ENCODE peak calls at places on chromosomes 2 and 18, in eight cellular contexts. J is pancreas, D is neural progenitor cell, S is fibroblast of mammary gland, A is cardiac fibroblast, E is colonic mucosa, W is GM23338, L is cardiac muscle cell. H is an unnamed sample.

GRCh38 chr2:85935746-85936208 is 47.0 kb upstream of the ST3GAL5 start:
- DNase-seq in E (no peak), D (peak), L (peak), W (peak), A (peak), S (peak), J (no peak), H (peak)

GRCh38 chr2:37971971-37972370 is 46.9 kb downstream of the RMDN2 start:
- DNase-seq in A (no peak), J (no peak), E (no peak), W (no peak), S (no peak), L (no peak), D (no peak), H (no peak)

GRCh38 chr2:134773372-134774073 is 54.7 kb upstream of the TMEM163 start:
- DNase-seq in J (peak), W (peak), D (no peak), L (no peak), E (no peak), A (peak), S (no peak), H (no peak)

GRCh38 chr18:22166070-22166972 is 3.1 kb upstream of the GATA6 start:
- DNase-seq in S (no peak), J (peak), W (no peak), E (peak), A (peak), D (peak), L (peak), H (no peak)

GRCh38 chr2:187169108-187169713 is 278.8 kb downstream of the CALCRL start:
- DNase-seq in J (no peak), W (no peak), E (no peak), L (no peak), S (no peak), A (peak), D (no peak), H (no peak)

GRCh38 chr18:56575819-56576663 is 62.4 kb downstream of the TXNL1 start:
- DNase-seq in S (peak), E (no peak), A (peak), W (peak), J (no peak), L (peak), D (peak), H (peak)

GRCh38 chr18:77100751-77101355 is 31.7 kb downstream of the MBP start:
- DNase-seq in E (no peak), L (no peak), A (peak), W (no peak), D (no peak), S (peak), J (no peak), H (peak)

GRCh38 chr2:214310319-214310718 is 100.5 kb upstream of the VWC2L start:
- DNase-seq in L (peak), D (peak), J (no peak), W (peak), S (no peak), E (no peak), A (no peak), H (no peak)

GRCh38 chr2:159516241-159516758 is 100.0 kb downstream of the BAZ2B start:
- DNase-seq in D (peak), L (peak), A (peak), E (peak), J (no peak), W (peak), S (peak), H (peak)

GRCh38 chr18:48813833-48814489 is 136.8 kb downstream of the SMAD7 start:
- DNase-seq in L (no peak), W (no peak), J (no peak), A (no peak), D (no peak), S (no peak), E (peak), H (no peak)

GRCh38 chr18:9683418-9684396 is 24.4 kb upstream of the RAB31 start:
- DNase-seq in L (no peak), E (no peak), D (no peak), A (peak), S (peak), W (peak), J (peak), H (peak)

GRCh38 chr2:240639566-240639965 is 14.3 kb downstream of the GPR35 start:
- DNase-seq in W (no peak), A (no peak), S (no peak), L (no peak), D (no peak), J (no peak), E (no peak), H (no peak)

GRCh38 chr18:43060020-43060419 is 55.5 kb downstream of the RIT2 start:
- DNase-seq in W (no peak), S (peak), E (no peak), D (no peak), L (no peak), A (peak), J (no peak), H (peak)

GRCh38 chr2:174588463-174588862 is 9.1 kb downstream of the WIPF1 start:
- DNase-seq in J (no peak), D (no peak), L (no peak), W (no peak), E (no peak), S (peak), A (no peak), H (no peak)

GRCh38 chr18:55861266-55861665 is 273.3 kb upstream of the TCF4 start:
- DNase-seq in J (no peak), E (no peak), S (peak), D (peak), L (no peak), A (peak), W (peak), H (peak)

GRCh38 chr18:26089247-26090129 is 925 bp downstream of the SS18 start:
- DNase-seq in A (peak), J (peak), E (peak), L (peak), D (peak), S (peak), W (peak), H (peak)

GRCh38 chr18:75360206-75360605 is 67.3 kb downstream of the SMIM21 start:
- DNase-seq in J (no peak), S (no peak), L (no peak), W (no peak), E (no peak), A (no peak), D (no peak), H (peak)

GRCh38 chr2:62036761-62037250 is 131.3 kb downstream of the COMMD1 start:
- DNase-seq in L (no peak), D (no peak), S (no peak), W (no peak), A (no peak), J (no peak), E (no peak), H (no peak)

DNA sequence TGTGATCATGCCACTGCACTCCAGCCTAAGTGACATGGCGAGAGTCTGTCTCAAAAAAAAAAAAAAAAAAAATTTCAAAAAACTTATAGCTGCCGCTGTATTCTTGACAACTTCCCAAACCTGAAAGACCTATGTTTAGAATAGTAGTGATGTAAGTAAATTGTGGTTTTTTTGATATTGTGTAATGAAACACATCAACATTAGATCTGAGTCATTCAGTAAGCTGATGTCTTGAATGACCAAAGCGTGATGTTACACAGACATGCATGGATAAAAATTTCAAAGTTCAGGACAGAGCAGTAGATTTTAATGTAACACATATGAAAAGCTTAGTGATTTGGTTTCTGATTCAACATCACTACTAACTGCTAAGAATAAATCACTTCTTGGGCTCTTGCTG is 69.3 kb upstream of the MEX3C start:
- DNase-seq in A (peak), J (no peak), E (no peak), W (no peak), S (peak), L (no peak), D (no peak), H (no peak)
- TF ChIP-seq CTCF in A (no peak), J (no peak), E (no peak), W (no peak), S (no peak), L (no peak), D (no peak), H (no peak)

GRCh38 chr18:45688834-45689233 is 35.1 kb upstream of the SLC14A1 start:
- DNase-seq in W (no peak), E (no peak), S (peak), J (no peak), D (no peak), A (no peak), L (no peak), H (no peak)

GRCh38 chr18:45689386-45689785 is 34.6 kb upstream of the SLC14A1 start:
- DNase-seq in W (no peak), D (no peak), E (no peak), L (no peak), J (no peak), S (no peak), A (no peak), H (no peak)

GRCh38 chr18:45687617-45688016 is 36.4 kb upstream of the SLC14A1 start:
- DNase-seq in A (no peak), E (no peak), D (no peak), L (no peak), W (no peak), J (no peak), S (no peak), H (no peak)

GRCh38 chr18:45686892-45687611 is 36.9 kb upstream of the SLC14A1 start:
- DNase-seq in L (no peak), J (no peak), D (no peak), S (no peak), W (no peak), A (no peak), E (no peak), H (no peak)

GRCh38 chr18:45688113-45688512 is 35.9 kb upstream of the SLC14A1 start:
- DNase-seq in J (no peak), A (peak), D (no peak), W (no peak), E (no peak), L (no peak), S (no peak), H (peak)
- H3K4me3 ChIP-seq in J (no peak), A (no peak), D (no peak), W (no peak), E (no peak), L (no peak), S (no peak), H (no peak)

DNA sequence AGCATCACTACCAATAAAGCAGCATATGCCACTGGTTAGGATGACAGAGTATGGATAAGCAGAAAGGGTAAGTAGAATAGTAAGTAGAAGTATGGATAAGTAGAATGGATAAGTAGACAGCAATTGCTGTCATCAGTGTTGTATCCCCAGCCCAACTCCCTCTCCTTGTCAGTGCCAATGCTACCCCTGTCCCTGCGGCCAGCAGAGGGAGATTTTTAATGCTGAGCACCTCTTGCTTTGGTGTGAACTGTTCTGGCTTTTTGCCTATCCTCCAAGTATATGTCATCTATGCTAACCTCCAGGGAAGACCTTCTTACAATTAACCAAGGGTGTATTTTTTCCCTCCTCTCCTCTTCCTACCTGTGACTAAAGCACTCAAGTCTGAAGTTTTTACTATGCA is 136.7 kb upstream of the SPHKAP start:
- DNase-seq in W (peak), E (peak), L (peak), A (peak), S (peak), D (peak), J (peak), H (no peak)
- TF ChIP-seq CTCF in W (peak), E (peak), L (no peak), A (peak), S (peak), D (peak), J (peak), H (peak)

DNA sequence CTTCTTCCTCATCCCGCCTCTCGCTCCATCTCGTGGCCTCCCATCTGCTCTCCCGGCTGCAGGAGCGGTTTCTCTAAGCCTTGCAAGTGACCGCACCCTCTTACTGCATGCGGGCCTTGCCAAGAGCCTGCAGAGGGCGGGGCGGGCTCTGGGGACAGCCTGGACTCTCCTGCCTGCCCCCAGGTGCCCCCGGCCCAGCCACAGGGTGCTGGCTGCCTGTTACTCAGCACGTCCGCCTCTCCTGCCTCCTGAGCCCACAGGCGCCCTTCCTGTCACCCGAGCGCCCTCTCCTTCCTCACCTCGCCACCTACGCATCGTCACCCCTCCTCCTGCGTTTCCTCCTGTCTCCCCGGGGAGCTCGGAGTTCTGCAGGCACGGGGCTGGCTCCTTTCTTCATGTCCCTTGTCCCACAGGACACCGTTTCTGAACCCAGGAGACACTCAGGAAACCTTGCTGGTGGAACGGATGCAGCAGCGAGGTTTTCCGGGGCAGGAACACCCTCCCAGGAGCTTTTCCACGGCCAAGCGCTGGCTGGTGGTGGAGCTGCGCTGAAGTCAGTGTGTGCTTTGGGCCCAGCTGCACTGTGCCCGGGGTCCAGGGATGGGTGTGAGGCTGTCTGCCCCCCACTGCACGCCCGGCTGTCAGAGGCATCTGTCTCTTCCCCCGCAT is 28.5 kb downstream of the HPCAL1 start:
- DNase-seq in J (no peak), S (peak), D (no peak), W (peak), L (no peak), A (peak), E (peak), H (peak)
- H3K4me3 ChIP-seq in J (no peak), S (no peak), D (no peak), W (no peak), L (no peak), A (no peak), E (peak), H (no peak)

DNA sequence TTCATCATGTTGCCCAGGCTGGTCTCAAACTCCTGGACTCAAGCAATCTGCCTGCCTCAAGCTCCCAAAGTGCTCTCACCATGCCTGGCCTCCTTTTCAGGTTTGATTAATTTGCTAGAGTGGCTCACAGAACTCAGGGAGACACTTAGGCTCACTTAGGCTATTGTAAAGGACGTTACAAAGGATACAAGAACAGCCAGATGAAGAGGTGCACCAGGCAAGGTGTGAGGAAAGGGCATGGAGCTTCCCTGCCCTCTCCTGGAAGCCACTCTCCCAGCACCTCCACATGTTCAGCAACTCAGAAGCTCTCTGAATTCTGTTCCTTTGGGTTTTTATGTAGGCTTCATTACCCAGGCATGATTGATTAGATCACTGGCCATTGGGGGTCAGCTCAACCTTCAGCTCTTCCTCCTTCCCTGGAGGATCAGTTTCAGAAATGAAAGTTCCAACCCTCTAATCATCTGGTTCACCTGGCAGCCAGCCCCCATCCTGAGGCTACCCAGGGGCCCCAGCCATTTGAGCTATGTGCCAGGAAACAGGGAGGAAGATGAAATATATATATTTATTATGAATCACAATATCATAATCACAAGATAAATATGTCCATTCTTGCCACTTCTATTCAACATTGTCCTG is 78.7 kb upstream of the RGPD5 start:
- DNase-seq in L (peak), A (peak), E (peak), W (peak), S (peak), J (peak), D (peak), H (peak)
- TF ChIP-seq CTCF in L (peak), A (peak), E (peak), W (peak), S (peak), J (peak), D (peak), H (no peak)